ENCODE peak calls at places on chromosome 12, in four cellular contexts. One of them, this sample, is unnamed.

GRCh38 chr12:4137015-4137414 is 136.5 kb upstream of the CCND2 start:
- DNase-seq in right lobe of liver: no peak
- DNase-seq in GM23248: no peak
- DNase-seq in caudate nucleus: no peak
- DNase-seq in this sample: no peak

GRCh38 chr12:108806921-108807320 is 50.5 kb downstream of the SSH1 start:
- DNase-seq in GM23248: peak
- DNase-seq in right lobe of liver: no peak
- DNase-seq in caudate nucleus: no peak
- DNase-seq in this sample: no peak

GRCh38 chr12:58206876-58207275 is 265.5 kb downstream of the ATP23 start:
- DNase-seq in caudate nucleus: no peak
- DNase-seq in right lobe of liver: no peak
- DNase-seq in GM23248: no peak
- DNase-seq in this sample: no peak

GRCh38 chr12:108642269-108642870 is 8.7 kb upstream of the SELPLG start:
- DNase-seq in GM23248: no peak
- DNase-seq in caudate nucleus: no peak
- DNase-seq in right lobe of liver: no peak
- DNase-seq in this sample: no peak

GRCh38 chr12:116370004-116370404 is 92.5 kb upstream of the MED13L start:
- DNase-seq in right lobe of liver: no peak
- DNase-seq in GM23248: peak
- DNase-seq in caudate nucleus: no peak
- DNase-seq in this sample: no peak

GRCh38 chr12:68530965-68531364 is 79.7 kb upstream of the RAP1B start:
- DNase-seq in GM23248: peak
- DNase-seq in right lobe of liver: no peak
- DNase-seq in caudate nucleus: no peak
- DNase-seq in this sample: no peak

GRCh38 chr12:42809226-42809625 is 219.7 kb upstream of the PRICKLE1 start:
- DNase-seq in GM23248: peak
- DNase-seq in right lobe of liver: no peak
- DNase-seq in caudate nucleus: no peak
- DNase-seq in this sample: no peak

GRCh38 chr12:52175411-52176350 is 16.1 kb downstream of the KRT80 start:
- DNase-seq in right lobe of liver: no peak
- DNase-seq in GM23248: no peak
- DNase-seq in caudate nucleus: no peak
- DNase-seq in this sample: no peak

GRCh38 chr12:99087278-99087677 is 442.2 kb downstream of the APAF1 start:
- DNase-seq in GM23248: peak
- DNase-seq in caudate nucleus: no peak
- DNase-seq in right lobe of liver: no peak
- DNase-seq in this sample: no peak

GRCh38 chr12:109538191-109538863 is 35.0 kb downstream of the MMAB start:
- DNase-seq in right lobe of liver: peak
- DNase-seq in GM23248: no peak
- DNase-seq in caudate nucleus: no peak
- DNase-seq in this sample: no peak

GRCh38 chr12:92421701-92422100 is 276.1 kb upstream of the BTG1 start:
- DNase-seq in right lobe of liver: no peak
- DNase-seq in caudate nucleus: no peak
- DNase-seq in GM23248: peak
- DNase-seq in this sample: no peak

GRCh38 chr12:30965613-30965985 is 39.1 kb downstream of the TSPAN11 start:
- DNase-seq in caudate nucleus: no peak
- DNase-seq in GM23248: no peak
- DNase-seq in right lobe of liver: peak
- DNase-seq in this sample: no peak

GRCh38 chr12:21526721-21527345 is 737 bp downstream of the SPX start:
- DNase-seq in caudate nucleus: no peak
- DNase-seq in right lobe of liver: no peak
- DNase-seq in GM23248: no peak
- DNase-seq in this sample: no peak

GRCh38 chr12:21528953-21529352 is 2.9 kb downstream of the SPX start:
- DNase-seq in right lobe of liver: no peak
- DNase-seq in caudate nucleus: no peak
- DNase-seq in GM23248: no peak
- DNase-seq in this sample: no peak

GRCh38 chr12:21529456-21529855 is 3.4 kb downstream of the SPX start:
- DNase-seq in right lobe of liver: no peak
- DNase-seq in GM23248: no peak
- DNase-seq in caudate nucleus: no peak
- DNase-seq in this sample: no peak

GRCh38 chr12:21526053-21526452 is at the start of gene SPX:
- DNase-seq in right lobe of liver: no peak
- DNase-seq in caudate nucleus: no peak
- DNase-seq in GM23248: peak
- DNase-seq in this sample: no peak

GRCh38 chr12:21527451-21528180 is 1.5 kb downstream of the SPX start:
- DNase-seq in GM23248: peak
- DNase-seq in caudate nucleus: peak
- DNase-seq in right lobe of liver: peak
- DNase-seq in this sample: no peak
- H3K27ac ChIP-seq in GM23248: no peak
- H3K27ac ChIP-seq in caudate nucleus: peak
- H3K27ac ChIP-seq in right lobe of liver: peak
- H3K27ac ChIP-seq in this sample: no peak

DNA sequence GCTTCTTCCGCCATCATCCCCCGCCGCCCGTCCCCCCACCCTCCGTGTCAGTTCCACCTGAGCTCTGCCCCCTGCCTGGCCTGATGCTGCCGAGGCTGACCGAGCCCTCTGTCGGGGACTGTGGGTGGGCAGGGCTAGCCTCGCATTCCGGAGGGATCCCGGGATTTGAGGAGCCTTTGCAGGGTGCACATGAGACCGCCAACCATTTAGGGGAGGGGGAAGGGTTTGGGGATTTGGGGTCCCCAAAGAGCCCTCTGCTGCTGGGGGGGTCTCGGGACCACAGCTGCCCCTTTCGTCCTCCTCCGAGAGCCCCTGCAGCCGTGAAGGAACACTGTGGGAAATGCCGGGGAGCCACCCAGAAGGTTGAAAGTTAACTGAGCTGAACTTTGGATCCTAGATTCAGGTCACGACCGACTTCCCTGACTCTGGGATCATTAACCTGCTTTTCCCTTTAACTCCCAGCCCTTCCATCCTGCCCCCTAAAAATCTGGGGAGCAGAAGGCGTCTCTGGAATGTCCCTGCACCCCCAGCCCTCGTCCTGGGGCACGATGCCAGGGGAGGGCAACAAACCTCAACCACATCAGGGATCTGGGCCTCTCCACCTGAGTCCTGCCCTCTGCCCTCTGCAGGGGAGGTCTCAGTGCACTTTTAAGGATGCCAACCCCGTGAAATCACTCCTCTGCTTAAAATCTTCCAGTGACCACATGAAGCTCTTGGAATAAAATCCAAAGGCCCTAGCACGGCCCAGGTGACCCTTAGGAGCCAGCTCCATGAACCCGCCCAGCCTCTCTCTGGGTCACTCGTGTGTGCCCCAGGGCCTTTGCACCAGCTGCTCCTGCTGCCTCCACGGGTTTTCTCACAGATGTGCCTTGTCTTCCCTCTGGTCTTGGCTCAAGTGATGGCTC is 94.9 kb downstream of the RFLNA start:
- DNase-seq in right lobe of liver: no peak
- DNase-seq in caudate nucleus: no peak
- DNase-seq in GM23248: no peak
- DNase-seq in this sample: no peak
- H3K27ac ChIP-seq in right lobe of liver: peak
- H3K27ac ChIP-seq in caudate nucleus: peak
- H3K27ac ChIP-seq in GM23248: peak
- H3K27ac ChIP-seq in this sample: peak

GRCh38 chr12:105348142-105348541 is 17.7 kb downstream of the C12orf75 start:
- DNase-seq in right lobe of liver: no peak
- DNase-seq in GM23248: no peak
- DNase-seq in caudate nucleus: no peak
- DNase-seq in this sample: no peak

GRCh38 chr12:105352049-105352448 is 21.6 kb downstream of the C12orf75 start:
- DNase-seq in caudate nucleus: no peak
- DNase-seq in GM23248: no peak
- DNase-seq in right lobe of liver: no peak
- DNase-seq in this sample: no peak

GRCh38 chr12:105351523-105351922 is 21.0 kb downstream of the C12orf75 start:
- DNase-seq in caudate nucleus: no peak
- DNase-seq in GM23248: no peak
- DNase-seq in right lobe of liver: no peak
- DNase-seq in this sample: no peak

GRCh38 chr12:105347486-105347885 is 17.0 kb downstream of the C12orf75 start:
- DNase-seq in right lobe of liver: no peak
- DNase-seq in caudate nucleus: no peak
- DNase-seq in GM23248: no peak
- DNase-seq in this sample: no peak

DNA sequence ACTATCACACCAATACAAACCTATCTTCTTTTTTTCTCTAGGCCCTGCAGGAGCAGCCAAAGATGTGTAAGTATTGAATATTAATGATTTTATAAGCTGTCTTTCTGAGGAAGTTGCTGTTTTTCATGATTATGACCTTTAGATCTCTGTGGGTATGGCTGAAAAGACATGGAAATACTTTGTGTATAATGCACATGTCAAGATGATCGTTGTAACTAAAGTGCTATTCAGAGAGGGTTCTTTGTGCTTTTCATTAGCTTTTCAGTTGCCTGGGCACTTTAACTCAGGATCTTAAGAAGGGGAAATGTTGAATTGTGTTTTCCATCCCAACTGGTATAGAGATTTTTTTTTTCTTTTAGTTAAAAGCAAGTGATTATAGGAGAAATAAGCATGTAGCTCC is 18.1 kb downstream of the C12orf75 start:
- DNase-seq in GM23248: no peak
- DNase-seq in caudate nucleus: no peak
- DNase-seq in right lobe of liver: no peak
- DNase-seq in this sample: no peak
- H3K27ac ChIP-seq in GM23248: peak
- H3K27ac ChIP-seq in caudate nucleus: no peak
- H3K27ac ChIP-seq in right lobe of liver: no peak
- H3K27ac ChIP-seq in this sample: no peak

GRCh38 chr12:89227774-89228173 is 124.5 kb downstream of the DUSP6 start:
- DNase-seq in GM23248: no peak
- DNase-seq in caudate nucleus: no peak
- DNase-seq in right lobe of liver: no peak
- DNase-seq in this sample: no peak

GRCh38 chr12:89228466-89228865 is 123.8 kb downstream of the DUSP6 start:
- DNase-seq in right lobe of liver: no peak
- DNase-seq in caudate nucleus: no peak
- DNase-seq in GM23248: peak
- DNase-seq in this sample: no peak

GRCh38 chr12:89225808-89226368 is 126.4 kb downstream of the DUSP6 start:
- DNase-seq in caudate nucleus: no peak
- DNase-seq in right lobe of liver: no peak
- DNase-seq in GM23248: peak
- DNase-seq in this sample: no peak

GRCh38 chr12:89230376-89231101 is 121.8 kb downstream of the DUSP6 start:
- DNase-seq in GM23248: peak
- DNase-seq in right lobe of liver: no peak
- DNase-seq in caudate nucleus: no peak
- DNase-seq in this sample: no peak

GRCh38 chr12:89225401-89225800 is 126.9 kb downstream of the DUSP6 start:
- DNase-seq in caudate nucleus: no peak
- DNase-seq in right lobe of liver: no peak
- DNase-seq in GM23248: peak
- DNase-seq in this sample: no peak
- H3K27ac ChIP-seq in caudate nucleus: no peak
- H3K27ac ChIP-seq in right lobe of liver: no peak
- H3K27ac ChIP-seq in GM23248: peak
- H3K27ac ChIP-seq in this sample: no peak

DNA sequence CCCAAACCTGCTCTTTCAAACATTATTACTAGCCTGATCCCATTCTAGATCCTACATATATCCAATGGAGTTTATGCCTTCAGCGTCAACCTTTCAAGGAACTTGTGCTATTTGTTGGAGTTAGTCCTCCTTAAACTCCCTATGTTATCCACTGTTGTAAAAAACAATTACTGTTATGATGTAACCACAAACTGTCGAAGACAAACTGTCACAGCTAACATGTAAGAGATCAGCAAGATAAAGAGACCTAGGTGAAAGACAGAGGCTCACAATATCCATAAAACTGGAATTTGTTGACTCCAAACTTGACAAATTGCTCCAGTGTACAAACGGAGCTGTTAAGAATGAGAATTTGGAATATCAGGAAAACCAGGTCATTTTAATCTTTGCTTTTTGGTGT is 70.7 kb downstream of the CDK17 start:
- DNase-seq in GM23248: no peak
- DNase-seq in caudate nucleus: no peak
- DNase-seq in right lobe of liver: no peak
- DNase-seq in this sample: no peak
- H3K27ac ChIP-seq in GM23248: no peak
- H3K27ac ChIP-seq in caudate nucleus: no peak
- H3K27ac ChIP-seq in right lobe of liver: no peak
- H3K27ac ChIP-seq in this sample: no peak

DNA sequence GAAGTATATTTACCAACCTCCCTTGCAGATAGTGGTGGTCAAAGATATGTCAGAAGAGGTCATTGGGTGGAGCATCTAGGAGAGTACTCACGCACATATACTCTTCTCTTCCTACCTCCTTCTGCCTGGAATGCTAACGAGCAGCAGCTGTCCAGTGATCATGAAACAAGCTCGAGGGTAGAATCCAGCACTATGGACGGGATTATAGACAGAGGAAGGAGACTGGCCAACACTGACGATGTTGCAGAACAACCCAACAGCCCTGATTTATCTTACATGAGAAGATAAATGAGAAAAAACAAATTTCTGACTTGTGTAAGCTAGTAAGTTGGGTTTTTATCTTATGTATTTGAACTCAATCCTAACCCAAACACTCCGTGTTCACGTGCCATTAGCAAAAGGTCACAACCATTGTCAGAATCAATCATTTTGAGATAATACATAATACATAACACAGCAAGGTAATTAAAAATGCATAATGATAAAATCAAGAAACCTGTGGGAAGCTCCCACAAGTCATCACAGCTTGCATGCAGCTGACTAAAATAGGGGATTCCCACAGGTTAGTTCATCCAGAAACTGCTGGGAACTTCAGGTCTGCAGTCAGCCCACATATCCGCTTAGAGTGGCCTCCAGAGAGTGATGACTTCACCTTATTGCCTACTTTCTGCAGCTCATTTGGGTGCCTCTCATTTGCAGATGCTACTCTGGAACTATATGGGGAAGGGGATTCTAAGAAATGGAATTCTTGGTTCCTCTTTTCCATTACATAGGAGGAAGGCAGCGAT is 36.3 kb upstream of the STK38L start:
- DNase-seq in GM23248: no peak
- DNase-seq in caudate nucleus: no peak
- DNase-seq in right lobe of liver: no peak
- DNase-seq in this sample: no peak
- H3K27ac ChIP-seq in GM23248: no peak
- H3K27ac ChIP-seq in caudate nucleus: no peak
- H3K27ac ChIP-seq in right lobe of liver: no peak
- H3K27ac ChIP-seq in this sample: no peak

This sample was measured in vagina.